ENCODE peak calls at places on chromosome 19, in seven cellular contexts. F is esophagus squamous epithelium, E is colonic mucosa, R is mesendoderm, P is Karpas-422, C is upper lobe of left lung, H is heart left ventricle. B is an unnamed sample.

GRCh38 chr19:11767633-11768133 is 883 bp downstream of the ZNF441 start:
- DNase-seq in P (peak; percentile 63), R (peak; percentile 6), F (no peak), H (peak; percentile 25), C (peak; percentile 55), E (peak; percentile 73), B (peak; percentile 68)

GRCh38 chr19:8421484-8422461 is 8.7 kb downstream of the MARCHF2 start:
- DNase-seq in R (no peak), H (no peak), C (no peak), F (no peak), P (no peak), E (no peak), B (no peak)

GRCh38 chr19:45113628-45114027 is 20.6 kb downstream of the PPP1R37 start:
- DNase-seq in E (peak; percentile 80), C (peak; percentile 33), H (no peak), P (no peak), F (no peak), R (no peak), B (no peak)

GRCh38 chr19:53871448-53871847 is 3.8 kb downstream of the MYADM start:
- DNase-seq in C (peak; percentile 51), R (no peak), P (no peak), H (no peak), F (no peak), E (no peak), B (no peak)

GRCh38 chr19:6313398-6313969 is 19.9 kb downstream of the ACER1 start:
- DNase-seq in F (no peak), H (no peak), P (no peak), E (no peak), R (no peak), C (no peak), B (no peak)

GRCh38 chr19:30718728-30719127 is 346.5 kb downstream of the ZNF536 start:
- DNase-seq in H (no peak), C (no peak), R (no peak), E (no peak), F (no peak), P (no peak), B (no peak)

GRCh38 chr19:2969104-2969504 is 8.3 kb upstream of the TLE6 start:
- DNase-seq in R (no peak), P (no peak), E (peak; percentile 51), H (peak; percentile 80), F (no peak), C (no peak), B (no peak)

GRCh38 chr19:51546650-51547396 is 15.4 kb upstream of the SIGLEC6 start:
- DNase-seq in C (no peak), P (no peak), R (no peak), F (no peak), H (no peak), E (no peak), B (no peak)

GRCh38 chr19:4327252-4327876 is 11.3 kb downstream of the STAP2 start:
- DNase-seq in R (peak; percentile 95), F (peak; percentile 50), H (peak; percentile 48), C (peak; percentile 77), P (peak; percentile 57), E (peak; percentile 78), B (peak; percentile 47)

GRCh38 chr19:14139944-14140343 is 3.6 kb upstream of the ASF1B start:
- DNase-seq in R (no peak), E (no peak), H (peak; percentile 38), C (peak; percentile 76), P (no peak), F (no peak), B (peak; percentile 66)

GRCh38 chr19:31548941-31549340 is 199.7 kb upstream of the TSHZ3 start:
- DNase-seq in R (peak; percentile 40), P (peak; percentile 58), F (no peak), E (no peak), H (no peak), C (no peak), B (peak; percentile 63)

GRCh38 chr19:5090780-5091575 is 122.1 kb downstream of the KDM4B start:
- DNase-seq in P (no peak), H (peak; percentile 56), F (no peak), C (no peak), E (no peak), R (peak; percentile 50), B (peak; percentile 46)

GRCh38 chr19:38437295-38437694 is 3.8 kb downstream of the RYR1 start:
- DNase-seq in H (no peak), R (no peak), F (no peak), C (no peak), E (no peak), P (no peak), B (no peak)

GRCh38 chr19:38433268-38433733 is at the start of gene RYR1:
- DNase-seq in E (peak; percentile 47), P (peak; percentile 79), R (peak; percentile 90), F (no peak), H (peak; percentile 59), C (peak; percentile 77), B (peak; percentile 19)

GRCh38 chr19:38437917-38438316 is 4.4 kb downstream of the RYR1 start:
- DNase-seq in C (no peak), F (no peak), P (no peak), R (no peak), H (no peak), E (no peak), B (no peak)

GRCh38 chr19:38430931-38431330 is 2.6 kb upstream of the RYR1 start:
- DNase-seq in P (no peak), C (no peak), F (no peak), R (no peak), H (no peak), E (no peak), B (no peak)

GRCh38 chr19:38434549-38435051 is 1.1 kb downstream of the RYR1 start:
- DNase-seq in P (no peak), H (peak; percentile 41), E (peak; percentile 25), C (no peak), R (peak; percentile 72), F (no peak), B (no peak)
- H3K4me3 ChIP-seq in P (no peak overlapping the region), H (no peak overlapping the region), E (no peak overlapping the region), C (no peak overlapping the region), R (no peak overlapping the region), F (no peak overlapping the region), B (no peak overlapping the region)

DNA sequence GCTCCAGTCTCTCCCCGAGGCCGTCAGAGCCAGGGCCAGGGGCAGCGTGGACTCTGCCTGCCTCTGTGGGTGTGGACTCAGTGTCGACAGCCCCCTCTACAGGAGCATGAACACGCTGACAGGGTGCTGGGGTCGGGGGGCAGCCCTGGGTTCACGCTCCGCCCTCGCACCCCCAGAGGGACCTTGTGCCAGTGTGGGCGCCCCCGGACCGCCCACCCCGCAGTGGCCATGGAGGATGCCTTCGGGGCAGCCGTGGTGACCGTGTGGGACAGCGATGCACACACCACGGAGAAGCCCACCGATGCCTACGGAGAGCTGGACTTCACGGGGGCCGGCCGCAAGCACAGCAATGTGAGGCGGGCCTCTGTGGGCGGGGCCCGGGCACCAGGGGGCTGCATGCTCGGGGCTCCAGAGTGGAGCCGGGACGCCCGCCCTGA is 8.3 kb downstream of the TRPM4 start:
- DNase-seq in H (no peak), R (no peak), P (no peak), E (no peak), C (no peak), F (no peak), B (no peak)
- H3K4me1 ChIP-seq in H (peaks cover 23% of the 10 kb centered on the region), R (no peaks in the 10 kb centered on the region), P (no peaks in the 10 kb centered on the region), E (peaks cover 9% of the 10 kb centered on the region), C (peaks cover 15% of the 10 kb centered on the region), F (peaks cover 15% of the 10 kb centered on the region), B (no peaks in the 10 kb centered on the region)

DNA sequence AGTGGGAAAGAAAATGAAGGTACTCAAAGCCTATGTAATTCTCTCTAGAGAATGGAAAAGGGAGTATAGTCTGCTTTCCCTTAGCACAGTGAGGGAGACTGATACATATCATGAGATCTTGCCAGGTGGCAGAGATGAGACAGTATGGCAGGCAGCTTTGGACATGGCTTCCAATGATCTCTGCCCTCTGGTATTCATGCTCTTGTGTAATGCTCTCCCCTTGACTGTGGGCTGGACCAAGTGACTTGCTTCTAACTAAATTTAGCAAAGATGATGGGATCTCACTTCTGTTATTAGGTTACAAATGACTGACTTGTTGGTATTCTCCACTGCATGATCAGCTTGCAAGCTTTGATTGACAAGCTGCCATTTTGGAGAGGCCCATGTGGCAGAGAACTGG is 10.2 kb downstream of the ZNF132 start:
- DNase-seq in C (no peak), F (no peak), P (no peak), H (no peak), E (no peak), R (no peak), B (no peak)
- H3K4me3 ChIP-seq in C (no peak overlapping the region), F (no peak overlapping the region), P (no peak overlapping the region), H (no peak overlapping the region), E (no peak overlapping the region), R (peak overlapping the region; percentile 2), B (peak overlapping the region; percentile 60)

DNA sequence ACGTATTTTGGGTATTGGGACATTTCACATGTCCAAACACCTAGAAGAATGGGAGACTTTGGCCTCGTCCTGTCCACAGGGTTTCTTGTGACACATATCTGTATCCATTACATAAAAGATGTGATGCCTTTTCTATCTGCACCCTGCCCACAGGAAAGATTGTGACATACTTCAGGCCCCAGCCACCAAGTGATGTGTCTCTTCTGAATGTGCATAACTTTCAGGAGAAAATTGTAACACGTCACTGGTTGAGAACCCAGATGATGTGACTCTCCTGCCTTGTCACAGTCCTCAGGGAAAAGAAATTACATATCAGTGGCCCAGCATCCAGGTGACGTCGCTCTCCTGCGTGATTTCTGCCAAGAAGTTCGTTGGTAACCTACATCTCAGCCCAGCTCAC is 21.0 kb upstream of the ZNF681 start:
- DNase-seq in F (no peak), H (no peak), E (no peak), C (no peak), P (no peak), R (no peak), B (no peak)
- H3K4me1 ChIP-seq in F (no peaks in the 10 kb centered on the region), H (no peaks in the 10 kb centered on the region), E (no peaks in the 10 kb centered on the region), C (no peaks in the 10 kb centered on the region), P (no peaks in the 10 kb centered on the region), R (no peaks in the 10 kb centered on the region), B (no peaks in the 10 kb centered on the region)

GRCh38 chr19:19459707-19460251 is 54.3 kb downstream of the GATAD2A start:
- DNase-seq in C (peak; percentile 85), R (no peak), P (peak; percentile 71), F (no peak), H (peak; percentile 57), E (no peak), B (peak; percentile 48)

GRCh38 chr19:19460761-19461265 is 54.5 kb downstream of the TSSK6 start:
- DNase-seq in E (peak; percentile 48), F (no peak), P (peak; percentile 58), R (peak; percentile 63), H (peak; percentile 65), C (peak; percentile 73), B (no peak)

GRCh38 chr19:19461306-19461670 is 54.1 kb downstream of the TSSK6 start:
- DNase-seq in E (no peak), H (no peak), F (no peak), P (no peak), R (peak; percentile 41), C (no peak), B (no peak)

GRCh38 chr19:19459099-19459498 is 53.6 kb downstream of the GATAD2A start:
- DNase-seq in H (no peak), R (no peak), E (no peak), F (no peak), C (no peak), P (no peak), B (peak; percentile 59)

GRCh38 chr19:19460258-19460731 is 54.8 kb downstream of the GATAD2A start:
- DNase-seq in P (peak; percentile 54), E (no peak), R (no peak), C (no peak), H (no peak), F (no peak), B (no peak)
- H3K4me3 ChIP-seq in P (peak overlapping the region; percentile 45), E (no peak overlapping the region), R (no peak overlapping the region), C (peak overlapping the region; percentile 4), H (no peak overlapping the region), F (no peak overlapping the region), B (no peak overlapping the region)

B was measured in adipocyte.